ENCODE peak calls at places on chromosomes 5 and 9, in four cellular contexts. U is CD4-positive, alpha-beta memory T cell; H is activated CD8-positive, alpha-beta memory T cell treated with anti-CD3 and anti-CD28 coated beads for 4 hours; S is activated T-helper 1 cell treated with anti-CD3 and anti-CD28 coated beads, Interleukin-12 subunit alpha, Interleukin-12 subunit beta, Interleukin-2, Interleukin-4 antibody, amounts not matched to agents 30 ng/mL and 10 ng/mL and 1 ng/mL, durations not matched to agents 14 hours and 24 hours and 36 hours. Z is an unnamed sample.

GRCh38 chr5:89729623-89730390 is 679.7 kb downstream of the CETN3 start:
- DNase-seq in U (no peak), H (no peak), S (no peak), Z (no peak)

GRCh38 chr9:5112646-5113045 is 72.8 kb downstream of the INSL6 start:
- DNase-seq in U (no peak), H (no peak), S (no peak), Z (no peak)

GRCh38 chr9:89529243-89530030 is 31.5 kb upstream of the SEMA4D start:
- DNase-seq in U (peak; percentile 56), H (no peak), S (no peak), Z (no peak)

GRCh38 chr5:159286420-159287035 is 23.4 kb downstream of the UBLCP1 start:
- DNase-seq in U (no peak), H (no peak), S (no peak), Z (no peak)

GRCh38 chr5:51387854-51388320 is 4.6 kb downstream of the ISL1 start:
- DNase-seq in U (no peak), H (no peak), S (no peak), Z (no peak)

GRCh38 chr9:12972608-12973589 is 198.1 kb downstream of the LURAP1L start:
- DNase-seq in U (no peak), H (no peak), S (no peak), Z (no peak)

GRCh38 chr5:170739446-170739845 is 44.1 kb upstream of the GABRP start:
- DNase-seq in U (no peak), H (no peak), S (no peak), Z (no peak)

GRCh38 chr5:73126381-73126780 is 6.0 kb downstream of the TMEM171 start:
- DNase-seq in U (no peak), H (no peak), S (no peak), Z (no peak)

GRCh38 chr9:77533678-77534077 is 114.4 kb downstream of the GNA14 start:
- DNase-seq in U (no peak), H (no peak), S (no peak), Z (no peak)

GRCh38 chr9:135479469-135480052 is at the start of gene PPP1R26:
- DNase-seq in U (no peak), H (no peak), S (no peak), Z (no peak)

GRCh38 chr9:117091529-117091928 is 323.3 kb downstream of the ASTN2 start:
- DNase-seq in U (no peak), H (no peak), S (no peak), Z (no peak)

GRCh38 chr5:177116631-177117373 is 16.8 kb upstream of the NSD1 start:
- DNase-seq in U (peak; percentile 78), H (peak; percentile 66), S (peak; percentile 76), Z (peak; percentile 64)

GRCh38 chr5:76958976-76959767 is 6.3 kb downstream of the CRHBP start:
- DNase-seq in U (no peak), H (no peak), S (no peak), Z (no peak)

GRCh38 chr9:127133739-127134167 is 11.3 kb upstream of the ANGPTL2 start:
- DNase-seq in U (no peak), H (no peak), S (no peak), Z (no peak)

GRCh38 chr9:22415941-22416691 is 30.5 kb upstream of the DMRTA1 start:
- DNase-seq in U (no peak), H (no peak), S (no peak), Z (no peak)

GRCh38 chr9:124016152-124017063 is 4.8 kb downstream of the LHX2 start:
- DNase-seq in U (no peak), H (no peak), S (no peak), Z (no peak)

GRCh38 chr9:113673726-113674125 is 202.4 kb upstream of the ZNF618 start:
- DNase-seq in U (no peak), H (no peak), S (no peak), Z (no peak)

GRCh38 chr9:133075925-133076324 is 14.1 kb downstream of the CEL start:
- DNase-seq in U (no peak), H (no peak), S (no peak), Z (no peak)

GRCh38 chr5:88660947-88661869 is 221.8 kb downstream of the MEF2C start:
- DNase-seq in U (no peak), H (no peak), S (no peak), Z (no peak)

GRCh38 chr5:147857302-147858129 is 21.0 kb upstream of the SCGB3A2 start:
- DNase-seq in U (no peak), H (no peak), S (peak; percentile 16), Z (peak; percentile 4)

GRCh38 chr5:1468247-1468612 is 23.0 kb upstream of the SLC6A3 start:
- DNase-seq in U (no peak), H (no peak), S (no peak), Z (no peak)

GRCh38 chr5:157252741-157253465 is 13.0 kb upstream of the CYFIP2 start:
- DNase-seq in U (peak; percentile 84), H (no peak), S (peak; percentile 73), Z (peak; percentile 41)

GRCh38 chr9:91138760-91139159 is 223.0 kb downstream of the AUH start:
- DNase-seq in U (no peak), H (no peak), S (no peak), Z (no peak)

GRCh38 chr5:138724470-138725146 is 28.6 kb upstream of the CTNNA1 start:
- DNase-seq in U (no peak), H (no peak), S (no peak), Z (no peak)

GRCh38 chr9:109329274-109330258 is 8.7 kb upstream of the EPB41L4B start:
- DNase-seq in U (no peak), H (no peak), S (no peak), Z (no peak)

GRCh38 chr9:26904671-26905070 is 12.1 kb upstream of the CAAP1 start:
- DNase-seq in U (no peak), H (no peak), S (no peak), Z (no peak)

GRCh38 chr5:80686757-80687156 is 32.0 kb upstream of the DHFR start:
- DNase-seq in U (no peak), H (no peak), S (no peak), Z (no peak)

GRCh38 chr9:7210854-7211637 is 453.3 kb downstream of the KDM4C start:
- DNase-seq in U (no peak), H (no peak), S (no peak), Z (no peak)